ENCODE peak calls at places on chromosomes 6 and 20, in eight cellular contexts. O, B, Z, M, V, Y, T and I are unnamed samples.

GRCh38 chr6:98041921-98042320 is 758.9 kb upstream of the MMS22L start:
- DNase-seq in O (no peak), B (no peak), Z (no peak), M (no peak), V (no peak), Y (no peak), T (no peak), I (no peak)

GRCh38 chr20:1472556-1473243 is 6.1 kb upstream of the NSFL1C start:
- DNase-seq in O (no peak), B (no peak), Z (no peak), M (no peak), V (no peak), Y (peak; percentile 52), T (no peak), I (no peak)

GRCh38 chr6:15504581-15505350 is 158.1 kb downstream of the DTNBP1 start:
- DNase-seq in O (no peak), B (peak; percentile 43), Z (peak; percentile 98), M (peak; percentile 97), V (no peak), Y (no peak), T (no peak), I (no peak)

GRCh38 chr20:62581308-62581707 is 61.0 kb upstream of the SLCO4A1 start:
- DNase-seq in O (no peak), B (no peak), Z (no peak), M (no peak), V (no peak), Y (no peak), T (no peak), I (no peak)

GRCh38 chr6:110590821-110591351 is 114.5 kb upstream of the SLC22A16 start:
- DNase-seq in O (no peak), B (no peak), Z (peak; percentile 59), M (no peak), V (no peak), Y (peak; percentile 4), T (no peak), I (no peak)

GRCh38 chr6:125444234-125444949 is 142.6 kb upstream of the HDDC2 start:
- DNase-seq in O (no peak), B (no peak), Z (peak; percentile 7), M (no peak), V (no peak), Y (no peak), T (no peak), I (no peak)

GRCh38 chr6:156336096-156336495 is 441.1 kb upstream of the ARID1B start:
- DNase-seq in O (no peak), B (no peak), Z (no peak), M (no peak), V (no peak), Y (peak; percentile 5), T (no peak), I (no peak)

GRCh38 chr6:155141512-155141911 is 122.3 kb upstream of the CLDN20 start:
- DNase-seq in O (no peak), B (no peak), Z (no peak), M (no peak), V (no peak), Y (no peak), T (no peak), I (no peak)

GRCh38 chr20:1711826-1712601 is 54.4 kb upstream of the SIRPG start:
- DNase-seq in O (no peak), B (no peak), Z (peak; percentile 15), M (no peak), V (no peak), Y (no peak), T (no peak), I (no peak)

GRCh38 chr6:88725111-88725711 is 238.2 kb downstream of the RNGTT start:
- DNase-seq in O (peak; percentile 12), B (peak; percentile 2), Z (peak; percentile 47), M (no peak), V (no peak), Y (peak; percentile 23), T (no peak), I (peak; percentile 47)

GRCh38 chr6:2507016-2507415 is 243.7 kb downstream of the MYLK4 start:
- DNase-seq in O (no peak), B (no peak), Z (no peak), M (no peak), V (no peak), Y (no peak), T (no peak), I (no peak)

GRCh38 chr6:149483302-149483701 is 1.5 kb downstream of the ZC3H12D start:
- DNase-seq in O (no peak), B (no peak), Z (no peak), M (no peak), V (no peak), Y (peak; percentile 65), T (no peak), I (no peak)

GRCh38 chr20:17595846-17596245 is 26.0 kb downstream of the DSTN start:
- DNase-seq in O (no peak), B (no peak), Z (no peak), M (no peak), V (no peak), Y (no peak), T (no peak), I (no peak)

GRCh38 chr20:20195011-20195705 is 142.8 kb downstream of the CFAP61 start:
- DNase-seq in O (no peak), B (no peak), Z (no peak), M (no peak), V (no peak), Y (no peak), T (no peak), I (no peak)

GRCh38 chr20:34390769-34391447 is 27.8 kb downstream of the ITCH start:
- DNase-seq in O (no peak), B (no peak), Z (peak; percentile 95), M (peak; percentile 86), V (peak; percentile 30), Y (no peak), T (peak; percentile 36), I (no peak)

GRCh38 chr6:45445749-45446454 is 68.2 kb upstream of the SUPT3H start:
- DNase-seq in O (no peak), B (no peak), Z (peak; percentile 100), M (peak; percentile 98), V (no peak), Y (no peak), T (peak; percentile 75), I (no peak)

GRCh38 chr6:167401525-167402194 is 76.8 kb downstream of the TTLL2 start:
- DNase-seq in O (no peak), B (no peak), Z (no peak), M (no peak), V (no peak), Y (no peak), T (no peak), I (peak; percentile 52)

GRCh38 chr6:82836022-82836575 is 229.5 kb downstream of the UBE3D start:
- DNase-seq in O (no peak), B (no peak), Z (no peak), M (no peak), V (no peak), Y (no peak), T (no peak), I (no peak)

GRCh38 chr6:163419413-163420314 is 5.1 kb downstream of the QKI start:
- DNase-seq in O (no peak), B (no peak), Z (peak; percentile 57), M (peak; percentile 45), V (no peak), Y (no peak), T (no peak), I (no peak)

GRCh38 chr20:48547682-48548081 is 280.1 kb downstream of the PREX1 start:
- DNase-seq in O (no peak), B (no peak), Z (no peak), M (no peak), V (no peak), Y (no peak), T (no peak), I (no peak)

GRCh38 chr20:40668449-40669228 is 20.4 kb downstream of the MAFB start:
- DNase-seq in O (no peak), B (no peak), Z (no peak), M (no peak), V (no peak), Y (no peak), T (no peak), I (no peak)

GRCh38 chr6:13383280-13384163 is 55.2 kb upstream of the TBC1D7 start:
- DNase-seq in O (no peak), B (no peak), Z (peak; percentile 27), M (no peak), V (no peak), Y (peak; percentile 76), T (no peak), I (no peak)

GRCh38 chr6:88349511-88349910 is 183.4 kb upstream of the CNR1 start:
- DNase-seq in O (no peak), B (no peak), Z (peak; percentile 93), M (peak; percentile 26), V (no peak), Y (no peak), T (no peak), I (no peak)

GRCh38 chr6:97422171-97422570 is 139.2 kb upstream of the MMS22L start:
- DNase-seq in O (no peak), B (no peak), Z (no peak), M (no peak), V (no peak), Y (no peak), T (no peak), I (no peak)

GRCh38 chr6:142265476-142265875 is 36.3 kb upstream of the ADGRG6 start:
- DNase-seq in O (no peak), B (no peak), Z (no peak), M (no peak), V (no peak), Y (no peak), T (no peak), I (no peak)

GRCh38 chr20:45461225-45461624 is 8.3 kb upstream of the WFDC2 start:
- DNase-seq in O (no peak), B (no peak), Z (no peak), M (no peak), V (no peak), Y (no peak), T (no peak), I (no peak)

GRCh38 chr6:63307581-63308246 is 12.1 kb downstream of the LGSN start:
- DNase-seq in O (no peak), B (peak; percentile 13), Z (peak; percentile 78), M (peak; percentile 9), V (no peak), Y (peak; percentile 24), T (peak; percentile 39), I (no peak)

GRCh38 chr20:36010081-36010480 is 41.7 kb downstream of the CNBD2 start:
- DNase-seq in O (no peak), B (no peak), Z (no peak), M (no peak), V (no peak), Y (no peak), T (no peak), I (no peak)

GRCh38 chr20:58579069-58579818 is 64.0 kb upstream of the APCDD1L start:
- DNase-seq in O (no peak), B (no peak), Z (no peak), M (no peak), V (no peak), Y (no peak), T (no peak), I (no peak)

GRCh38 chr20:46809961-46810360 is 84.7 kb upstream of the EYA2 start:
- DNase-seq in O (no peak), B (no peak), Z (no peak), M (no peak), V (no peak), Y (no peak), T (no peak), I (no peak)

GRCh38 chr6:223136-223535 is 69.2 kb upstream of the DUSP22 start:
- DNase-seq in O (no peak), B (no peak), Z (no peak), M (no peak), V (no peak), Y (no peak), T (no peak), I (no peak)

GRCh38 chr20:37537505-37537904 is 9.8 kb upstream of the BLCAP start:
- DNase-seq in O (no peak), B (no peak), Z (no peak), M (no peak), V (no peak), Y (no peak), T (no peak), I (no peak)

GRCh38 chr20:23086056-23086551 is at the start of gene CD93:
- DNase-seq in O (no peak), B (no peak), Z (peak; percentile 61), M (no peak), V (no peak), Y (no peak), T (no peak), I (no peak)